ENCODE peak calls at places on chromosomes 1 and 21, in nine cellular contexts. K is GM06990, I is A549, G is tibial artery, T is uterus, F is spleen, S is coronary artery, W is H9, H is psoas muscle. N is an unnamed sample.

GRCh38 chr1:48049823-48050539 is 52.8 kb upstream of the TRABD2B start:
- DNase-seq in K (no peak), I (no peak), G (no peak), T (no peak), F (no peak), S (no peak), W (no peak), H (no peak), N (no peak)

GRCh38 chr21:39377444-39378050 is 28.7 kb upstream of the HMGN1 start:
- DNase-seq in K (no peak), I (no peak), G (no peak), T (no peak), F (no peak), S (no peak), W (peak), H (no peak), N (no peak)

GRCh38 chr1:62912028-62912638 is 128.2 kb downstream of the ATG4C start:
- DNase-seq in K (no peak), I (peak), G (no peak), T (no peak), F (no peak), S (no peak), W (no peak), H (no peak), N (no peak)

GRCh38 chr1:117008675-117009074 is 7.1 kb downstream of the CD101 start:
- DNase-seq in K (no peak), I (no peak), G (no peak), T (no peak), F (no peak), S (no peak), W (no peak), H (no peak), N (no peak)

GRCh38 chr1:42456754-42457089 is 379 bp downstream of the PPCS start:
- DNase-seq in K (no peak), I (peak), G (no peak), T (no peak), F (no peak), S (peak), W (peak), H (peak), N (peak)

GRCh38 chr1:200379431-200379755 is 30.4 kb downstream of the ZNF281 start:
- DNase-seq in K (no peak), I (peak), G (no peak), T (no peak), F (no peak), S (no peak), W (no peak), H (no peak), N (no peak)

GRCh38 chr1:145720556-145720877 is 1.2 kb downstream of the CD160 start:
- DNase-seq in K (no peak), I (peak), G (no peak), T (no peak), F (peak), S (no peak), W (no peak), H (no peak), N (no peak)

GRCh38 chr1:34590211-34590623 is 164.6 kb upstream of the GJB5 start:
- DNase-seq in K (no peak), I (peak), G (no peak), T (no peak), F (no peak), S (no peak), W (peak), H (no peak), N (peak)

GRCh38 chr1:15684468-15685283 is 556 bp downstream of the PLEKHM2 start:
- DNase-seq in K (peak), I (no peak), G (peak), T (peak), F (peak), S (peak), W (peak), H (peak), N (no peak)

GRCh38 chr1:39107891-39108290 is 81.7 kb downstream of the NDUFS5 start:
- DNase-seq in K (no peak), I (no peak), G (no peak), T (no peak), F (no peak), S (no peak), W (no peak), H (no peak), N (no peak)

GRCh38 chr1:217079579-217079978 is 356.4 kb upstream of the ESRRG start:
- DNase-seq in K (no peak), I (no peak), G (no peak), T (no peak), F (no peak), S (no peak), W (no peak), H (no peak), N (no peak)

GRCh38 chr1:161404051-161404597 is 36.4 kb upstream of the CFAP126 start:
- DNase-seq in K (no peak), I (no peak), G (no peak), T (no peak), F (no peak), S (no peak), W (no peak), H (no peak), N (no peak)

GRCh38 chr1:161402446-161402845 is 34.8 kb upstream of the CFAP126 start:
- DNase-seq in K (no peak), I (no peak), G (no peak), T (no peak), F (no peak), S (no peak), W (no peak), H (no peak), N (no peak)

GRCh38 chr1:161398900-161399256 is 31.2 kb upstream of the CFAP126 start:
- DNase-seq in K (no peak), I (no peak), G (no peak), T (no peak), F (no peak), S (no peak), W (no peak), H (no peak), N (no peak)

DNA sequence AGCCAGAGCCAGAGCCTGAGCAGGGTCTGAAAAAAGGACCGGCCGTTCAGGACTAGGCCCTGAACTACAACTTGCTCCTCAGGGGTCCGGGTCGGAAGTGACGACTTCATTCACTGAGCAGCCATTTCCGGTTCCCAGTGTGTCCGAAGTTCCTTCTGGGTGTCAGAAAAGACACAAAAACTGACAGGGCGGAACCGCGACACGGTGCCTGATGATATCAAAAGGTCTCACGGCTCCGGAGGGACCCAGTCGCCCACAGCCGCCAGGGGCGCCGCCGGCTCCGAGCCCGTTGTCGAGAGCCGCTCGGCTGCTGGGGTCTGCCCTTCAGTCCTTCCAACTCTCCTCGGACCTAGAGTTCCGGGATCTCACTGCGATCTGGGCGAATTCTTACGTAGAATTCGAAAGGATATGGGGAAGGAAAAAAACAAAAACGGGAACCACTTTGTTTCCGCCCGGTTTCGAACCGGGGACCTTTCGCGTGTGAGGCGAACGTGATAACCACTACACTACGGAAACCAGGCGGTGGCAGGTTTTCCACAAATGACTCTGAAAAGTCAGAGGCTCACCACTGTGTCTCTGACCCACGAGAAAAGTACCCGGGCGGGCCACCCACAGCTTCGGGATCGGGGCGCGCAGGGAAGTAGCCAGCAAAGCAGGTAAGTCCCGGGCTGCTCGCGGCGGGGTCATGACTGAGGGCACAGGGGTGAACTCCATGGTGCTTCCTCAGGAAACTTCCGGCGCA is 31.8 kb upstream of the CFAP126 start:
- DNase-seq in K (peak), I (peak), G (peak), T (peak), F (peak), S (peak), W (peak), H (peak), N (peak)
- TF ChIP-seq CTCF in K (peak), I (no peak), G (peak), T (no peak), F (no peak), S (peak), W (peak), H (peak), N (peak)

DNA sequence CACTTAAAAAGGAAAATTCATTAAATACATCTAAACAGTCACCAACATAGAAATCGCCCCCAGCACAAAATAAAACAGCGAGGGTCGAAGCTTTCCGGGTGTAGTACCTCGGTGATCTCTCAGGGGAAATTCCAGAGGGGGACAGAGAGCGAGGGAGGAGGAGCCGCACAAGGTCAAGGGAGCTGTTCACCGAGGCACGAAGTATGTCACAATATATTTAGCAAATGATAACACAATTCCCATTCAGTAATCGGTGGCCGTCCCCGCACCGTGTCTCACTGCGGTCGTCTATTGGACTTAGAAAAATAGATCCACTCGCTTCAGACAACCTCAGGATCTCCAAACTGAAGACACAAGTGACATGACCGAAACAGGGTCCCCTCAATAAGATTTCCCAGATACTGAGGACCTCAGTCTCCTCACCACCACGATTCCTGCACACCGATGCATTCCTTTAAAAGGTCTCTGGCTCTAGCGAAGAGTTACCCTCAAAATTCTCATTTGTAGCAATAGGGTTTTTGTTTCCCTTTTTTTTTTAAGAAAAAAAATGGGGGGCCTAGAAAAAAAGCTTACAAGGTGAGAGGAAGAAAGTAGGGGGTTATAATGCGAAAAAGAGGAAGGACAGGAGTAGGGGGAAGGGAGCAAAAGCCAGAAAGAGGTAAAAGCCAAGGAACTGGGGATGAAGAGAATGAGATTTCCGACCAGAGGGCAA is 1.1 kb downstream of the LPGAT1 start:
- DNase-seq in K (peak), I (peak), G (peak), T (peak), F (peak), S (no peak), W (peak), H (peak), N (no peak)
- TF ChIP-seq CTCF in K (peak), I (no peak), G (no peak), T (no peak), F (no peak), S (no peak), W (peak), H (no peak), N (peak)

GRCh38 chr1:107142370-107142668 is 1.5 kb downstream of the NTNG1 start:
- DNase-seq in K (no peak), I (no peak), G (no peak), T (no peak), F (no peak), S (no peak), W (no peak), H (no peak), N (no peak)
- TF ChIP-seq CTCF in K (no peak), I (no peak), G (no peak), T (no peak), F (no peak), S (no peak), W (no peak), H (no peak), N (peak)

GRCh38 chr1:160285506-160285905 is 573 bp upstream of the PEX19 start:
- DNase-seq in K (no peak), I (no peak), G (no peak), T (no peak), F (peak), S (no peak), W (no peak), H (no peak), N (no peak)

GRCh38 chr1:160282807-160283206 is 2.1 kb downstream of the PEX19 start:
- DNase-seq in K (no peak), I (no peak), G (no peak), T (no peak), F (no peak), S (no peak), W (no peak), H (no peak), N (no peak)

GRCh38 chr1:160284782-160285344 is at the start of gene PEX19:
- DNase-seq in K (peak), I (peak), G (peak), T (peak), F (peak), S (peak), W (peak), H (peak), N (peak)

GRCh38 chr1:160284220-160284781 is 632 bp downstream of the PEX19 start:
- DNase-seq in K (no peak), I (no peak), G (peak), T (no peak), F (no peak), S (no peak), W (no peak), H (no peak), N (no peak)
- TF ChIP-seq CTCF in K (no peak), I (no peak), G (no peak), T (no peak), F (no peak), S (no peak), W (no peak), H (no peak), N (no peak)

GRCh38 chr1:236907205-236907604 is 97.0 kb downstream of the MT1HL1 start:
- DNase-seq in K (no peak), I (no peak), G (no peak), T (no peak), F (no peak), S (no peak), W (no peak), H (no peak), N (no peak)
- TF ChIP-seq CTCF in K (no peak), I (no peak), G (no peak), T (no peak), F (no peak), S (no peak), W (no peak), H (no peak), N (no peak)

GRCh38 chr1:246506785-246507639 is at the start of gene SMYD3:
- DNase-seq in K (peak), I (peak), G (peak), T (peak), F (peak), S (no peak), W (peak), H (peak), N (peak)
- TF ChIP-seq CTCF in K (peak), I (peak), G (peak), T (peak), F (no peak), S (no peak), W (no peak), H (peak), N (peak)

N was measured in type B pancreatic cell.